ENCODE peak calls at places on chromosome 15, in four cellular contexts. L is kidney tubule cell, C is iPS-NIHi11, O is iris pigment epithelial cell. I is an unnamed sample.

GRCh38 chr15:38128389-38128788 is 124.2 kb upstream of the SPRED1 start:
- DNase-seq in L (peak), C (no peak), O (peak), I (no peak)

GRCh38 chr15:75211436-75212199 is 9.9 kb downstream of the C15orf39 start:
- DNase-seq in L (no peak), C (no peak), O (no peak), I (no peak)

GRCh38 chr15:77671274-77672056 is 38.8 kb upstream of the LINGO1 start:
- DNase-seq in L (no peak), C (no peak), O (no peak), I (no peak)

GRCh38 chr15:55846108-55846707 is 103.3 kb upstream of the PRTG start:
- DNase-seq in L (peak), C (peak), O (peak), I (peak)

GRCh38 chr15:90451215-90451850 is 63.3 kb downstream of the IQGAP1 start:
- DNase-seq in L (no peak), C (peak), O (peak), I (peak)

GRCh38 chr15:39018966-39019365 is 454.4 kb upstream of the RASGRP1 start:
- DNase-seq in L (peak), C (no peak), O (no peak), I (no peak)

GRCh38 chr15:67783303-67783702 is 42.0 kb upstream of the SKOR1 start:
- DNase-seq in L (no peak), C (no peak), O (no peak), I (no peak)

GRCh38 chr15:57167821-57168395 is 208.4 kb upstream of the CGNL1 start:
- DNase-seq in L (peak), C (no peak), O (no peak), I (no peak)

GRCh38 chr15:70559223-70559823 is 204.0 kb downstream of the UACA start:
- DNase-seq in L (peak), C (no peak), O (peak), I (peak)

GRCh38 chr15:90836296-90836871 is 32.0 kb upstream of the FURIN start:
- DNase-seq in L (no peak), C (no peak), O (peak), I (peak)

GRCh38 chr15:57213783-57214366 is 162.4 kb upstream of the CGNL1 start:
- DNase-seq in L (peak), C (no peak), O (peak), I (peak)

GRCh38 chr15:67086650-67086941 is 21.2 kb downstream of the SMAD3 start:
- DNase-seq in L (no peak), C (no peak), O (no peak), I (no peak)

GRCh38 chr15:42363487-42363886 is 4.2 kb downstream of the CAPN3 start:
- DNase-seq in L (no peak), C (peak), O (no peak), I (no peak)

GRCh38 chr15:31392761-31393401 is 66.2 kb downstream of the KLF13 start:
- DNase-seq in L (no peak), C (no peak), O (peak), I (peak)

GRCh38 chr15:59298255-59298856 is 74.3 kb downstream of the MYO1E start:
- DNase-seq in L (peak), C (no peak), O (peak), I (no peak)

GRCh38 chr15:77163806-77164384 is 93.0 kb upstream of the TSPAN3 start:
- DNase-seq in L (no peak), C (no peak), O (no peak), I (no peak)

GRCh38 chr15:43268111-43269105 is 1.7 kb upstream of the TGM5 start:
- DNase-seq in L (no peak), C (peak), O (no peak), I (no peak)

GRCh38 chr15:55743615-55743978 is 645 bp upstream of the PRTG start:
- DNase-seq in L (no peak), C (no peak), O (peak), I (no peak)

GRCh38 chr15:26712350-26712749 is 60.5 kb downstream of the GABRB3 start:
- DNase-seq in L (no peak), C (no peak), O (no peak), I (no peak)

GRCh38 chr15:60363024-60363674 is 34.6 kb downstream of the ANXA2 start:
- DNase-seq in L (no peak), C (no peak), O (no peak), I (peak)